ENCODE peak calls at places on chromosomes 4 and X, in nine cellular contexts. Y, L, A, B, X, W, E, M and S are unnamed samples.

GRCh38 chr4:88008133-88008621 is 742 bp downstream of the PKD2 start:
- DNase-seq in Y (peak), L (no peak), A (no peak), B (peak), X (peak), W (no peak), E (no peak), M (peak), S (no peak)

GRCh38 chrX:39238017-39238416 is 436.8 kb downstream of the MID1IP1 start:
- DNase-seq in Y (no peak), L (no peak), A (no peak), B (no peak), X (no peak), W (no peak), E (no peak), M (no peak), S (no peak)

GRCh38 chrX:74382613-74383012 is 38.7 kb upstream of the SLC16A2 start:
- DNase-seq in Y (peak), L (peak), A (peak), B (peak), X (peak), W (peak), E (peak), M (peak), S (peak)

GRCh38 chr4:41935652-41936021 is 408 bp downstream of the TMEM33 start:
- DNase-seq in Y (no peak), L (peak), A (peak), B (no peak), X (peak), W (no peak), E (peak), M (peak), S (no peak)

GRCh38 chr4:52576326-52576725 is 82.8 kb downstream of the USP46 start:
- DNase-seq in Y (no peak), L (no peak), A (no peak), B (no peak), X (no peak), W (no peak), E (no peak), M (no peak), S (no peak)

GRCh38 chrX:23883737-23884354 is 23.9 kb downstream of the APOO start:
- DNase-seq in Y (no peak), L (peak), A (peak), B (peak), X (peak), W (no peak), E (no peak), M (peak), S (no peak)

GRCh38 chr4:17557880-17558279 is 19.1 kb upstream of the LAP3 start:
- DNase-seq in Y (no peak), L (no peak), A (no peak), B (no peak), X (no peak), W (no peak), E (no peak), M (no peak), S (no peak)

GRCh38 chr4:183354213-183354612 is 32.0 kb upstream of the CLDN24 start:
- DNase-seq in Y (no peak), L (no peak), A (no peak), B (no peak), X (no peak), W (no peak), E (no peak), M (peak), S (no peak)

GRCh38 chrX:27889878-27890277 is 82.1 kb downstream of the MAGEB10 start:
- DNase-seq in Y (no peak), L (no peak), A (no peak), B (no peak), X (no peak), W (no peak), E (no peak), M (no peak), S (no peak)

GRCh38 chr4:123977623-123978022 is 581.0 kb downstream of the SPRY1 start:
- DNase-seq in Y (no peak), L (no peak), A (no peak), B (peak), X (no peak), W (no peak), E (no peak), M (peak), S (no peak)

GRCh38 chrX:40171513-40172168 is 73.9 kb upstream of the BCOR start:
- DNase-seq in Y (no peak), L (no peak), A (peak), B (no peak), X (no peak), W (no peak), E (no peak), M (no peak), S (no peak)

GRCh38 chrX:1336331-1337143 is at the start of gene IL3RA:
- DNase-seq in Y (no peak), L (no peak), A (no peak), B (no peak), X (no peak), W (peak), E (peak), M (no peak), S (no peak)

GRCh38 chr4:85606505-85606904 is 131.6 kb downstream of the ARHGAP24 start:
- DNase-seq in Y (no peak), L (no peak), A (no peak), B (no peak), X (no peak), W (no peak), E (no peak), M (no peak), S (no peak)

GRCh38 chr4:133581971-133582619 is 433.0 kb downstream of the PCDH10 start:
- DNase-seq in Y (no peak), L (no peak), A (no peak), B (no peak), X (no peak), W (no peak), E (no peak), M (no peak), S (no peak)

GRCh38 chrX:129158505-129158904 is 364.8 kb downstream of the SMARCA1 start:
- DNase-seq in Y (no peak), L (no peak), A (no peak), B (peak), X (no peak), W (no peak), E (no peak), M (no peak), S (no peak)

GRCh38 chrX:129161108-129161507 is 362.2 kb downstream of the SMARCA1 start:
- DNase-seq in Y (no peak), L (no peak), A (no peak), B (peak), X (no peak), W (no peak), E (no peak), M (peak), S (no peak)
- TF ChIP-seq REST in Y (no peak), L (no peak), A (no peak), B (no peak), X (no peak), W (no peak), E (no peak), M (no peak), S (no peak)

DNA sequence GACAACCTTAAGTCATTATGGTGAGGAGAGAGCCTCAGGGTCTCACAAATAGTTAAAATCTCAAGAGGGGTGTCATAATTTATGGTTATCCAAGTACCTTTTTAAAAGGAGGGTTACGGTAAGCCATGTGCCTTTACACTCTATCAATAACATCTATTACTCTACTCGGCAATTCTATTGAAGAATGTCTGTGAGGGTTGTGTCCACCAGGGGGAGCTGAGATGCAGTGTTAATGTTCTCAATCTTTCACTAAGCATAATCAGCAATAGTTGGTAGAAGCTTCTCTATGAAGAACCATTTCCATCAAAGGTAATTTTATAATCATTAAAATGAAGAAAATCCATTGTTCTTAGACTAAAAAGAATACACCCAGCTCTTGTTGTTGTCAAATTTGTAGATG is 457.4 kb downstream of the CENPC start:
- DNase-seq in Y (peak), L (peak), A (peak), B (peak), X (no peak), W (no peak), E (peak), M (peak), S (peak)
- TF ChIP-seq REST in Y (no peak), L (no peak), A (no peak), B (no peak), X (no peak), W (no peak), E (no peak), M (no peak), S (no peak)

GRCh38 chrX:31609130-31609529 is 537.3 kb upstream of the FTHL17 start:
- DNase-seq in Y (no peak), L (no peak), A (no peak), B (no peak), X (no peak), W (no peak), E (no peak), M (no peak), S (no peak)
- TF ChIP-seq REST in Y (no peak), L (no peak), A (no peak), B (no peak), X (no peak), W (no peak), E (no peak), M (no peak), S (no peak)

DNA sequence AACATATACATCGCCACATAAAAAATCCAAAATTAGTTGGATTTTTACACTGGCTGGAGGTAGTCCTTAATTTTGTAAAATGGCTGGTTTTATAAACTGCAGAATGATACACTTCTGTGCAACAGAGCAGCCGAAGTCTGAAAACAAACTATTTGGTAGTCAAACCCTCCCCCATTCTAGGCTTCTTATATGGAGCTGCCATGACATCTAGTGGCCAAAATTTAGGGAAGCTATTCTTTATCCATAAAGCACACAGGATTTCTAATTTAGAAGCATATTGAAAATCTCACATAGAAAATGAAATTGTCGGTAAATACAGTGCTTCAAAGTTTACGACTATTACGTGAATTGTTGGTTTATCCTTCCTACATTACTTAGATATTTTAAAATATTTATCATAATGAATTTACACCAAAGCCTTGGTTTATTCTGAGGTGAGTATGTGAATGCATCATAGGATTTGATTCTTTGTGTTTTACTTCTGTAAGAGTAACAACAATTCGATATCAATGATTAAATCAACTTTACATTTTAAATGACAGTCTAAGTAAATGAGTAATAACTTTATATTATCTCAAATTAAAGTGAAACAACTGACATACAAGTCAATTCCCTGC is 113.4 kb upstream of the FAM241A start:
- DNase-seq in Y (peak), L (peak), A (peak), B (peak), X (peak), W (peak), E (peak), M (peak), S (peak)
- TF ChIP-seq REST in Y (no peak), L (no peak), A (no peak), B (no peak), X (no peak), W (no peak), E (no peak), M (no peak), S (no peak)

GRCh38 chr4:82017680-82018079 is 356.1 kb downstream of the HNRNPD start:
- DNase-seq in Y (no peak), L (no peak), A (peak), B (peak), X (peak), W (no peak), E (no peak), M (peak), S (no peak)
- TF ChIP-seq REST in Y (peak), L (peak), A (peak), B (peak), X (peak), W (peak), E (peak), M (peak), S (peak)

GRCh38 chr4:112185740-112186670 is 40.8 kb downstream of the FAM241A start:
- DNase-seq in Y (no peak), L (no peak), A (no peak), B (peak), X (no peak), W (no peak), E (peak), M (no peak), S (no peak)
- TF ChIP-seq REST in Y (no peak), L (no peak), A (no peak), B (no peak), X (no peak), W (no peak), E (no peak), M (no peak), S (no peak)

DNA sequence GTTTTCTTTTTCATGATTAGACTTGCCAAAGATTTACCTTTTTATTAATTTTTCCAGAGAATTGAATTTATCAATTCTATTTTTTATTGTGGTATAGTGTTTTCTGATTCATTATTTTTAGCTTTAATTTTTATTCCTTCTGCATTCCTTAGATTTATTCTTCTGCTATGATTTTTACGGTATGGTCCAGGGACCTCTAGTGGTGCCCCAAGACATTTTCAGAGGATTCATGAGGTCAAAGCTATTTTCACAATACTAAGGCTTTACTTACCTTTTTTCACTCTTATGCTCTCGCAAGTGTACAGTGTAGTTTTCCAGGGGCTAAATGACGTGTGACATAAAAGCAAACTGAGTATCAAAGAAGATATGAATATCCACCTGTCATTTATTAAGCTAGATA is 8.0 kb downstream of the RADX start:
- DNase-seq in Y (no peak), L (no peak), A (no peak), B (peak), X (peak), W (no peak), E (no peak), M (no peak), S (no peak)
- TF ChIP-seq REST in Y (no peak), L (no peak), A (no peak), B (no peak), X (no peak), W (no peak), E (no peak), M (no peak), S (no peak)

GRCh38 chrX:119015407-119016242 is 41.2 kb downstream of the LONRF3 start:
- DNase-seq in Y (no peak), L (peak), A (no peak), B (no peak), X (peak), W (peak), E (peak), M (no peak), S (peak)
- TF ChIP-seq REST in Y (no peak), L (no peak), A (no peak), B (no peak), X (no peak), W (no peak), E (no peak), M (no peak), S (no peak)

GRCh38 chrX:154370882-154371770 is 3.3 kb downstream of the FLNA start:
- DNase-seq in Y (peak), L (peak), A (peak), B (peak), X (peak), W (peak), E (peak), M (peak), S (peak)
- TF ChIP-seq REST in Y (peak), L (no peak), A (no peak), B (no peak), X (peak), W (no peak), E (no peak), M (no peak), S (no peak)